ENCODE peak calls at places on chromosomes 4 and X, in six cellular contexts. P, C, X, O, T and Y are unnamed samples.

GRCh38 chr4:156971168-156971601 is 414 bp downstream of the PDGFC start:
- DNase-seq in P (no peak), C (no peak), X (no peak), O (no peak), T (no peak), Y (no peak)

GRCh38 chr4:24003476-24003875 is 113.6 kb upstream of the PPARGC1A start:
- DNase-seq in P (no peak), C (no peak), X (no peak), O (no peak), T (no peak), Y (no peak)

GRCh38 chr4:164442167-164442566 is 311.8 kb upstream of the SMIM31 start:
- DNase-seq in P (no peak), C (no peak), X (no peak), O (no peak), T (no peak), Y (peak)

GRCh38 chr4:38020386-38020785 is 60.2 kb downstream of the PTTG2 start:
- DNase-seq in P (no peak), C (no peak), X (no peak), O (no peak), T (no peak), Y (no peak)

GRCh38 chr4:156948738-156949137 is 22.9 kb downstream of the PDGFC start:
- DNase-seq in P (no peak), C (no peak), X (no peak), O (no peak), T (no peak), Y (no peak)

GRCh38 chrX:49155243-49155899 is 7.2 kb upstream of the MAGIX start:
- DNase-seq in P (peak), C (no peak), X (no peak), O (peak), T (no peak), Y (peak)

GRCh38 chr4:157514711-157515110 is 294.2 kb downstream of the GRIA2 start:
- DNase-seq in P (no peak), C (no peak), X (no peak), O (no peak), T (no peak), Y (no peak)

GRCh38 chr4:93658443-93658842 is 170.1 kb upstream of the ATOH1 start:
- DNase-seq in P (no peak), C (peak), X (no peak), O (no peak), T (no peak), Y (no peak)